ENCODE peak calls at places on chromosomes 7 and 10, in six cellular contexts. D is tibial nerve, T is body of pancreas, L is breast epithelium, X is gastrocnemius medialis, O is A549. W is an unnamed sample.

GRCh38 chr10:129956285-129956649 is 7.8 kb downstream of the EBF3 start:
- DNase-seq in O (no peak), X (no peak), D (no peak), T (no peak), L (no peak), W (no peak)

GRCh38 chr10:84424731-84425165 is 96.4 kb downstream of the CCSER2 start:
- DNase-seq in D (peak), T (peak), O (no peak), X (peak), L (peak), W (peak)

GRCh38 chr7:115676080-115676479 is 354.5 kb downstream of the TFEC start:
- DNase-seq in L (no peak), X (no peak), T (no peak), D (no peak), O (no peak), W (no peak)

GRCh38 chr10:125157473-125157865 is 2.9 kb downstream of the CTBP2 start:
- DNase-seq in T (no peak), O (no peak), X (no peak), D (no peak), L (no peak), W (peak)

GRCh38 chr10:29480281-29480954 is 154.4 kb downstream of the SVIL start:
- DNase-seq in O (no peak), X (no peak), T (no peak), D (no peak), L (no peak), W (no peak)

GRCh38 chr7:111012799-111013675 is 77.9 kb upstream of the LRRN3 start:
- DNase-seq in D (no peak), L (no peak), T (no peak), O (no peak), X (no peak), W (peak)

GRCh38 chr7:1136841-1137516 is 23.0 kb downstream of the ZFAND2A start:
- DNase-seq in T (no peak), D (no peak), O (peak), X (no peak), L (no peak), W (no peak)

GRCh38 chr7:36107926-36108631 is 45.0 kb upstream of the EEPD1 start:
- DNase-seq in D (no peak), X (no peak), T (no peak), O (no peak), L (no peak), W (no peak)

GRCh38 chr10:75593690-75594556 is 162.5 kb downstream of the LRMDA start:
- DNase-seq in L (no peak), O (no peak), T (no peak), X (no peak), D (no peak), W (no peak)
- TF ChIP-seq CTCF in L (no peak), O (peak), T (no peak), X (no peak), D (no peak), W (no peak)

GRCh38 chr10:24866615-24867583 is 85.5 kb downstream of the PRTFDC1 start:
- DNase-seq in O (peak), D (peak), T (peak), L (peak), X (no peak), W (peak)
- TF ChIP-seq POLR2A in O (no peak), D (no peak), T (no peak), L (no peak), X (no peak), W (no peak)

GRCh38 chr10:11424456-11425287 is 186.8 kb downstream of the USP6NL start:
- DNase-seq in O (peak), L (no peak), T (peak), D (no peak), X (no peak), W (no peak)
- TF ChIP-seq CTCF in O (peak), L (peak), T (peak), D (peak), X (peak), W (no peak)

GRCh38 chr7:91330378-91331295 is 66.4 kb downstream of the FZD1 start:
- DNase-seq in T (no peak), X (no peak), O (no peak), L (no peak), D (no peak), W (no peak)
- TF ChIP-seq POLR2A in T (no peak), X (no peak), O (no peak), L (no peak), D (no peak), W (no peak)

DNA sequence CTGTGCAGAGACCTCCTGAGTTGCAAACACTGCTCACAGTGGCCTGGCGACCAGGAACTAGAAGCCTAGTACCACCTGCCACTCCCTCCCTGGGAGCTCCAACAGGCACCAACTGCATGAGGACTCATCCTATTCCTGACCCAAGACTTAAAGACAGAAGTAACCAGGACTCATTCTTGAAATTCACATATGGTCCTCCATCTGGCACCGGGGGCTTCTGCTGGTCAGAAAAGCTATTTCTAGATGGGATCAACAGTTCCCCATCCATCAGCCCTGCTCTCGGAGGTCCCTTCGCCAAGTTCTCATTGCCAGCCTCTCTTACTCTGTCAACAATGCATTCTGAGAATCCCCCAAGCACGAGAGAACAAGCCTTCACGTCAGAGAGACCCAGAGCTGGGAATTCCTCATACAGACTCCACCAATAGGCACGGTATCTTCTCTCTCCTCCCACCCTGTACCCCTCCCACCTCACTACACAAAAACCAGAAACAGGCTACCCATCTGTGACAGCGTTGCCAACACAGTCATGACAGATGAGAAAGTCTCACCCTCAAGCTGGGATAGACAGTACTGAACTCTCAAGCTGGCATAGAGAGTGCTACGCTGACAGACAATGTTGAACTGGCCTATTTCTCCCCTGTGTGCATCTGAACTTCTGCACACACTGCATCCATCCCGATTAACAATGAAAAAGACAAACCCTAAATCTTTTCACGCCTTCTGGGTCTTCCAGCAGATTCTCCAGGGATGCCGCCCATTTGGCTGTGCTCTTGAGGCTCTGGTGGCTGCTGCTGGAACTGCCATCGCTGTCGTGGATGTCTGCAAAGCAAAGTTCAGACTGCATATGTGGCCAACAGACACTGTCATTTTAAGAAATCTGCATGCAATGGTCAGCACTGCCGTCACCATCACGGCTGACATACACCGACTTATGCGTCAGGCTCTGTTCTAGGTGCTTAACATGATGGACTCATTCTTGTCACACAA is 15.6 kb downstream of the RGS10 start:
- DNase-seq in O (no peak), T (no peak), L (no peak), D (no peak), X (no peak), W (no peak)
- TF ChIP-seq CTCF in O (no peak), T (no peak), L (no peak), D (no peak), X (no peak), W (no peak)

DNA sequence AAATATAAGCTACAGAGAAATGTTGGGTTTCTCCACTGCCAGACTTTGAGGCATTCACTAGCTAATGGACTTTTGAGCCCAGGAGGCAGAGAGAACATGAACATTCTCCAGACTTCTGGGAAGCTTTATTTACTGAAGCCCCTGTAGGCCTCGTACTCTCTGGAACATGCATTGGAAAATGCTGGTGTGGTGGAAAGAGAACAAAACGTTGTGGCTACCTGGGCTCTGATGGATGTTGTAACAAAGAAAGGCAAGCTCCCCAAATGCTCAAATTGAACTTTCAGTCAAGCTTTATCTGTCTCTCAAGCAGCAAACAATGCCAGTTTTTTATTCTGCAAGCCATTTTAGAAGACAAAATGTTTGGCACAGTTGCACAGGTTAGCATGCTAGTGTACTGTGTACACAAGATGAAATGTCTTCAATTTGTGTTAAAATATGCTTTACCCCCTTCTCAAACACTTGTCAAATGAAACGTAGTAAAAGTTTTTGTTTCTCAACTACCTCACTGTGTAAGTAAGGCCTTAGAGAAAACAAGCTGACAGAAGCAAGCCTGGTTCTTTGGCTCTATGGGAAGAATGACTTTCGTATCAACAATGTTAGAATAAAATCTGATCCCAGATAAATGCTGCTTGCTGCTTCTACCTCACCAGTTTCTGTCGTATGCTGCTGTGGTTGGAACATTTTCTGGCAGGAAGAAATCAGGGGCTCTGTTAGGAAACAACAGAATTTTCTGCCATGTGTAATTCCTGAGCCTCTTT is 71.0 kb upstream of the CC2D2B start:
- DNase-seq in X (no peak), T (no peak), O (no peak), D (no peak), L (no peak), W (no peak)
- TF ChIP-seq POLR2A in X (no peak), T (no peak), O (no peak), D (no peak), L (no peak), W (no peak)

GRCh38 chr10:43781480-43782361 is 133.0 kb upstream of the ZNF32 start:
- DNase-seq in L (no peak), O (no peak), D (no peak), X (no peak), T (peak), W (peak)

GRCh38 chr10:43790147-43790546 is 141.5 kb upstream of the ZNF32 start:
- DNase-seq in O (no peak), L (no peak), X (no peak), T (no peak), D (no peak), W (no peak)

GRCh38 chr10:43782814-43783213 is 134.1 kb upstream of the ZNF32 start:
- DNase-seq in O (no peak), T (no peak), D (no peak), L (no peak), X (no peak), W (no peak)

GRCh38 chr10:43785252-43785651 is 136.6 kb upstream of the ZNF32 start:
- DNase-seq in O (no peak), L (no peak), X (no peak), T (no peak), D (no peak), W (no peak)
- TF ChIP-seq CTCF in O (no peak), L (no peak), X (no peak), T (peak), D (no peak), W (no peak)

W was measured in lower leg skin.